ENCODE peak calls at places on chromosomes 2 and 18, in eight cellular contexts. R is nephron progenitor cell, J is IMR-90, S is upper lobe of right lung, Q is endothelial cell, H is astrocyte of the spinal cord, F is AG04450, D is glutamatergic neuron. X is an unnamed sample.

GRCh38 chr2:41966431-41966893 is 81.4 kb upstream of the PKDCC start:
- DNase-seq in R (no peak), J (peak), S (no peak), Q (no peak), H (peak), F (peak), D (no peak), X (peak)

GRCh38 chr2:42954227-42954962 is 162.0 kb upstream of the HAAO start:
- DNase-seq in R (no peak), J (peak), S (no peak), Q (no peak), H (peak), F (no peak), D (no peak), X (peak)

GRCh38 chr2:21037671-21038108 is 6.2 kb downstream of the APOB start:
- DNase-seq in R (no peak), J (no peak), S (no peak), Q (no peak), H (no peak), F (no peak), D (no peak), X (no peak)

GRCh38 chr2:120224735-120225548 is 1.7 kb upstream of the TMEM185B start:
- DNase-seq in R (no peak), J (no peak), S (peak), Q (no peak), H (no peak), F (no peak), D (no peak), X (no peak)

GRCh38 chr18:61984293-61984692 is 91.5 kb upstream of the RNF152 start:
- DNase-seq in R (no peak), J (no peak), S (no peak), Q (no peak), H (no peak), F (no peak), D (no peak), X (peak)

GRCh38 chr2:190468814-190469569 is 60.8 kb downstream of the MFSD6 start:
- DNase-seq in R (no peak), J (peak), S (no peak), Q (no peak), H (peak), F (peak), D (no peak), X (peak)

GRCh38 chr2:33494155-33494779 is 17.8 kb downstream of the RASGRP3 start:
- DNase-seq in R (no peak), J (peak), S (no peak), Q (no peak), H (no peak), F (no peak), D (no peak), X (no peak)

GRCh38 chr2:205701509-205701908 is 19.2 kb downstream of the NRP2 start:
- DNase-seq in R (no peak), J (peak), S (no peak), Q (no peak), H (peak), F (no peak), D (no peak), X (peak)

GRCh38 chr2:120856421-120856862 is 120.8 kb downstream of the GLI2 start:
- DNase-seq in R (no peak), J (peak), S (peak), Q (peak), H (no peak), F (no peak), D (peak), X (peak)

GRCh38 chr2:163943403-163944356 is 207.9 kb upstream of the FIGN start:
- DNase-seq in R (no peak), J (no peak), S (no peak), Q (no peak), H (no peak), F (no peak), D (no peak), X (no peak)

GRCh38 chr18:36757081-36757480 is 71.7 kb downstream of the TPGS2 start:
- DNase-seq in R (no peak), J (peak), S (no peak), Q (peak), H (peak), F (peak), D (no peak), X (peak)

GRCh38 chr18:49963217-49963616 is 149.9 kb upstream of the ACAA2 start:
- DNase-seq in R (no peak), J (no peak), S (no peak), Q (no peak), H (no peak), F (no peak), D (no peak), X (no peak)

GRCh38 chr2:8630676-8631464 is 51.0 kb upstream of the ID2 start:
- DNase-seq in R (no peak), J (no peak), S (no peak), Q (no peak), H (no peak), F (no peak), D (no peak), X (no peak)

GRCh38 chr2:68726608-68727367 is 7.8 kb upstream of the ARHGAP25 start:
- DNase-seq in R (no peak), J (no peak), S (no peak), Q (no peak), H (peak), F (no peak), D (no peak), X (no peak)

GRCh38 chr18:34976899-34977786 is 64.1 kb upstream of the MAPRE2 start:
- DNase-seq in R (peak), J (peak), S (peak), Q (peak), H (no peak), F (no peak), D (peak), X (peak)

GRCh38 chr2:46074501-46074900 is 222.7 kb upstream of the EPAS1 start:
- DNase-seq in R (no peak), J (no peak), S (no peak), Q (no peak), H (no peak), F (no peak), D (no peak), X (no peak)

GRCh38 chr2:75920721-75921551 is 210.2 kb upstream of the GCFC2 start:
- DNase-seq in R (no peak), J (no peak), S (no peak), Q (no peak), H (no peak), F (no peak), D (no peak), X (no peak)

GRCh38 chr2:157172866-157173578 is 84.5 kb upstream of the GALNT5 start:
- DNase-seq in R (no peak), J (peak), S (no peak), Q (no peak), H (peak), F (no peak), D (no peak), X (peak)

GRCh38 chr2:237597680-237598145 is 7.2 kb upstream of the RAB17 start:
- DNase-seq in R (no peak), J (no peak), S (no peak), Q (no peak), H (no peak), F (no peak), D (no peak), X (no peak)

GRCh38 chr2:29192526-29192925 is 77.3 kb downstream of the CLIP4 start:
- DNase-seq in R (no peak), J (peak), S (no peak), Q (no peak), H (peak), F (no peak), D (no peak), X (peak)

GRCh38 chr2:238202326-238203103 is 980 bp downstream of the ILKAP start:
- DNase-seq in R (no peak), J (peak), S (no peak), Q (no peak), H (peak), F (no peak), D (no peak), X (peak)

GRCh38 chr2:149741646-149742045 is 154.1 kb upstream of the MMADHC start:
- DNase-seq in R (no peak), J (peak), S (no peak), Q (no peak), H (peak), F (peak), D (no peak), X (peak)

GRCh38 chr18:76977108-76977621 is 154.8 kb downstream of the ZNF236 start:
- DNase-seq in R (no peak), J (no peak), S (peak), Q (no peak), H (no peak), F (no peak), D (no peak), X (no peak)

GRCh38 chr2:202034249-202035088 is 814 bp downstream of the FZD7 start:
- DNase-seq in R (peak), J (no peak), S (peak), Q (peak), H (peak), F (no peak), D (peak), X (peak)

GRCh38 chr2:10911291-10912075 is at the start of gene KCNF1:
- DNase-seq in R (peak), J (peak), S (peak), Q (peak), H (peak), F (no peak), D (peak), X (peak)

GRCh38 chr2:223880779-223881178 is 43.4 kb upstream of the AP1S3 start:
- DNase-seq in R (no peak), J (no peak), S (no peak), Q (no peak), H (no peak), F (no peak), D (no peak), X (no peak)

GRCh38 chr2:170157025-170157684 is 20.8 kb upstream of the MYO3B start:
- DNase-seq in R (no peak), J (peak), S (no peak), Q (no peak), H (peak), F (peak), D (no peak), X (peak)

GRCh38 chr18:25289040-25289631 is 62.8 kb downstream of the ZNF521 start:
- DNase-seq in R (peak), J (peak), S (no peak), Q (no peak), H (peak), F (peak), D (no peak), X (peak)

GRCh38 chr2:215293879-215294278 is 18.0 kb upstream of the ATIC start:
- DNase-seq in R (no peak), J (no peak), S (no peak), Q (no peak), H (no peak), F (no peak), D (no peak), X (no peak)

GRCh38 chr18:14086459-14087231 is 45.6 kb downstream of the ZNF519 start:
- DNase-seq in R (peak), J (peak), S (no peak), Q (peak), H (peak), F (no peak), D (peak), X (peak)
- TF ChIP-seq CTCF in R (peak), J (peak), S (peak), Q (peak), H (peak), F (peak), D (peak), X (peak)

DNA sequence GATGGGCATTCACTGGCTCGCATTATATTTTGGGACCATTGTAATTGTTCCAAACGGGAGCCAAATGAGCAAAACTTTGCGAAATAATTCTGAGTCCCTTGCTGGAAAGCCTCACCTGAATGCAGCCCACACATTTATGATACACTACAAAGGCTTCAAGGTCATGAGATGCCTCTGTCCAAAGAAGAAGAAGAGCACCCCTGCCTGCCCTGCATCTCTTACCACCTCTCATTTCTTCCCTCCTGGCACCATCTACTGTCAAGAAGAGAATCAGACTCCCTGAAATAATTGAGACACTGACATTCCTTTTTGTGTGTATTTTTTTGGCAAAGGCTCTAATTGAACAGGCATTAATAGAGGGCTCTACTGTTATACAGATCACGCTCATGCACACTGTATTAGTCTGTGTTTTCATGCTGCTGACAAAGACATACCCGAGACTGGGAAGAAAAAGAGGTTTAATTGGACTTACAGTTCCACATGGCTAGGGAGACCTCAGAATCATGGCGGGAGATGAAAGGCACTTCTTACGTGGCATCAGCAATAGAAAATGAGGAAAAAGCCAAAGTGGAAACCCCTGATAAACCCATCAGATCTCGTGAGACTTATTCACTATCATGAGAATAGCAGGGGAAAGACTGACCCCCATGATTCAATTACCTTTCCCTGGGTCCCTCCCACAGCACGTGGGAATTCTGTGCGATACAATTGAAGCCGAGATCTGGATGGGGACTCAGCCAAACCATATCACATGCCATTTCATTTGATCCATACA is 176.3 kb downstream of the ALPK2 start:
- DNase-seq in R (no peak), J (no peak), S (no peak), Q (no peak), H (no peak), F (no peak), D (no peak), X (peak)
- TF ChIP-seq CTCF in R (no peak), J (no peak), S (no peak), Q (no peak), H (no peak), F (no peak), D (no peak), X (no peak)

GRCh38 chr2:199596549-199596948 is 138.8 kb upstream of the SATB2 start:
- DNase-seq in R (no peak), J (peak), S (no peak), Q (no peak), H (no peak), F (no peak), D (no peak), X (peak)
- TF ChIP-seq CTCF in R (peak), J (peak), S (peak), Q (no peak), H (peak), F (peak), D (peak), X (peak)

GRCh38 chr18:48573632-48574293 is 34.9 kb downstream of the CTIF start:
- DNase-seq in R (no peak), J (no peak), S (no peak), Q (peak), H (no peak), F (no peak), D (no peak), X (no peak)
- TF ChIP-seq CTCF in R (no peak), J (no peak), S (no peak), Q (no peak), H (no peak), F (no peak), D (no peak), X (no peak)

GRCh38 chr18:79257480-79257879 is 138.2 kb upstream of the NFATC1 start:
- DNase-seq in R (no peak), J (no peak), S (no peak), Q (no peak), H (no peak), F (no peak), D (no peak), X (no peak)
- TF ChIP-seq CTCF in R (no peak), J (no peak), S (no peak), Q (no peak), H (no peak), F (no peak), D (no peak), X (no peak)